ENCODE peak calls at places on chromosomes 16 and 17, in five cellular contexts. One of them, this sample, is unnamed.

GRCh38 chr17:81710514-81711308 is 1.4 kb upstream of the SLC25A10 start:
- DNase-seq in NCI-H510A treated with DMSO at 0.1 percent for 48 hours: no peak
- DNase-seq in glutamatergic neuron: no peak
- DNase-seq in stimulated activated CD4-positive, alpha-beta T cell treated with anti-CD3 and anti-CD28 coated beads, Interleukin-2, amount 100 ng/mL, for 48 hours: no peak
- DNase-seq in bronchial epithelial cell: no peak
- DNase-seq in this sample: no peak

GRCh38 chr16:6019490-6019991 is 921.9 kb upstream of the EEF2KMT start:
- DNase-seq in NCI-H510A treated with DMSO at 0.1 percent for 48 hours: no peak
- DNase-seq in stimulated activated CD4-positive, alpha-beta T cell treated with anti-CD3 and anti-CD28 coated beads, Interleukin-2, amount 100 ng/mL, for 48 hours: no peak
- DNase-seq in glutamatergic neuron: peak
- DNase-seq in bronchial epithelial cell: no peak
- DNase-seq in this sample: peak

GRCh38 chr17:7932949-7933348 is 943 bp downstream of the CNTROB start:
- DNase-seq in NCI-H510A treated with DMSO at 0.1 percent for 48 hours: peak
- DNase-seq in stimulated activated CD4-positive, alpha-beta T cell treated with anti-CD3 and anti-CD28 coated beads, Interleukin-2, amount 100 ng/mL, for 48 hours: no peak
- DNase-seq in glutamatergic neuron: no peak
- DNase-seq in bronchial epithelial cell: peak
- DNase-seq in this sample: no peak

GRCh38 chr16:86035906-86036305 is 136.9 kb downstream of the IRF8 start:
- DNase-seq in glutamatergic neuron: no peak
- DNase-seq in bronchial epithelial cell: no peak
- DNase-seq in stimulated activated CD4-positive, alpha-beta T cell treated with anti-CD3 and anti-CD28 coated beads, Interleukin-2, amount 100 ng/mL, for 48 hours: no peak
- DNase-seq in NCI-H510A treated with DMSO at 0.1 percent for 48 hours: no peak
- DNase-seq in this sample: no peak

GRCh38 chr17:41540921-41541625 is 13.0 kb upstream of the KRT19 start:
- DNase-seq in bronchial epithelial cell: peak
- DNase-seq in glutamatergic neuron: no peak
- DNase-seq in stimulated activated CD4-positive, alpha-beta T cell treated with anti-CD3 and anti-CD28 coated beads, Interleukin-2, amount 100 ng/mL, for 48 hours: no peak
- DNase-seq in NCI-H510A treated with DMSO at 0.1 percent for 48 hours: no peak
- DNase-seq in this sample: no peak

GRCh38 chr16:88451586-88452484 is 1.2 kb upstream of the ZFPM1 start:
- DNase-seq in NCI-H510A treated with DMSO at 0.1 percent for 48 hours: no peak
- DNase-seq in stimulated activated CD4-positive, alpha-beta T cell treated with anti-CD3 and anti-CD28 coated beads, Interleukin-2, amount 100 ng/mL, for 48 hours: peak
- DNase-seq in glutamatergic neuron: no peak
- DNase-seq in bronchial epithelial cell: no peak
- DNase-seq in this sample: no peak

GRCh38 chr16:19162085-19162484 is 6.0 kb upstream of the SYT17 start:
- DNase-seq in glutamatergic neuron: no peak
- DNase-seq in NCI-H510A treated with DMSO at 0.1 percent for 48 hours: no peak
- DNase-seq in stimulated activated CD4-positive, alpha-beta T cell treated with anti-CD3 and anti-CD28 coated beads, Interleukin-2, amount 100 ng/mL, for 48 hours: no peak
- DNase-seq in bronchial epithelial cell: no peak
- DNase-seq in this sample: no peak

GRCh38 chr17:57009737-57010445 is 32.0 kb downstream of the SCPEP1 start:
- DNase-seq in bronchial epithelial cell: peak
- DNase-seq in glutamatergic neuron: peak
- DNase-seq in NCI-H510A treated with DMSO at 0.1 percent for 48 hours: peak
- DNase-seq in stimulated activated CD4-positive, alpha-beta T cell treated with anti-CD3 and anti-CD28 coated beads, Interleukin-2, amount 100 ng/mL, for 48 hours: peak
- DNase-seq in this sample: peak

GRCh38 chr17:72270530-72270929 is 149.7 kb downstream of the SOX9 start:
- DNase-seq in NCI-H510A treated with DMSO at 0.1 percent for 48 hours: no peak
- DNase-seq in bronchial epithelial cell: no peak
- DNase-seq in stimulated activated CD4-positive, alpha-beta T cell treated with anti-CD3 and anti-CD28 coated beads, Interleukin-2, amount 100 ng/mL, for 48 hours: no peak
- DNase-seq in glutamatergic neuron: no peak
- DNase-seq in this sample: no peak

GRCh38 chr16:86059253-86060171 is 160.6 kb downstream of the IRF8 start:
- DNase-seq in stimulated activated CD4-positive, alpha-beta T cell treated with anti-CD3 and anti-CD28 coated beads, Interleukin-2, amount 100 ng/mL, for 48 hours: no peak
- DNase-seq in NCI-H510A treated with DMSO at 0.1 percent for 48 hours: no peak
- DNase-seq in bronchial epithelial cell: no peak
- DNase-seq in glutamatergic neuron: peak
- DNase-seq in this sample: no peak

GRCh38 chr16:78448658-78449327 is 349.3 kb downstream of the WWOX start:
- DNase-seq in bronchial epithelial cell: no peak
- DNase-seq in NCI-H510A treated with DMSO at 0.1 percent for 48 hours: no peak
- DNase-seq in glutamatergic neuron: no peak
- DNase-seq in stimulated activated CD4-positive, alpha-beta T cell treated with anti-CD3 and anti-CD28 coated beads, Interleukin-2, amount 100 ng/mL, for 48 hours: no peak
- DNase-seq in this sample: peak

GRCh38 chr16:89785523-89786155 is 30.8 kb downstream of the FANCA start:
- DNase-seq in NCI-H510A treated with DMSO at 0.1 percent for 48 hours: no peak
- DNase-seq in glutamatergic neuron: no peak
- DNase-seq in stimulated activated CD4-positive, alpha-beta T cell treated with anti-CD3 and anti-CD28 coated beads, Interleukin-2, amount 100 ng/mL, for 48 hours: no peak
- DNase-seq in bronchial epithelial cell: no peak
- DNase-seq in this sample: no peak

GRCh38 chr16:87119748-87120147 is 197.4 kb downstream of the C16orf95 start:
- DNase-seq in bronchial epithelial cell: no peak
- DNase-seq in glutamatergic neuron: no peak
- DNase-seq in stimulated activated CD4-positive, alpha-beta T cell treated with anti-CD3 and anti-CD28 coated beads, Interleukin-2, amount 100 ng/mL, for 48 hours: no peak
- DNase-seq in NCI-H510A treated with DMSO at 0.1 percent for 48 hours: no peak
- DNase-seq in this sample: no peak

GRCh38 chr17:74202879-74203432 is 522 bp upstream of the RPL38 start:
- DNase-seq in NCI-H510A treated with DMSO at 0.1 percent for 48 hours: peak
- DNase-seq in glutamatergic neuron: no peak
- DNase-seq in stimulated activated CD4-positive, alpha-beta T cell treated with anti-CD3 and anti-CD28 coated beads, Interleukin-2, amount 100 ng/mL, for 48 hours: no peak
- DNase-seq in bronchial epithelial cell: no peak
- DNase-seq in this sample: no peak

GRCh38 chr17:83185023-83186002 is 105.9 kb downstream of the METRNL start:
- DNase-seq in stimulated activated CD4-positive, alpha-beta T cell treated with anti-CD3 and anti-CD28 coated beads, Interleukin-2, amount 100 ng/mL, for 48 hours: no peak
- DNase-seq in NCI-H510A treated with DMSO at 0.1 percent for 48 hours: no peak
- DNase-seq in bronchial epithelial cell: no peak
- DNase-seq in glutamatergic neuron: no peak
- DNase-seq in this sample: no peak

GRCh38 chr17:50059256-50059655 is 3.3 kb downstream of the ITGA3 start:
- DNase-seq in bronchial epithelial cell: no peak
- DNase-seq in glutamatergic neuron: no peak
- DNase-seq in stimulated activated CD4-positive, alpha-beta T cell treated with anti-CD3 and anti-CD28 coated beads, Interleukin-2, amount 100 ng/mL, for 48 hours: no peak
- DNase-seq in NCI-H510A treated with DMSO at 0.1 percent for 48 hours: no peak
- DNase-seq in this sample: no peak

GRCh38 chr17:69524854-69525253 is 110.4 kb downstream of the MAP2K6 start:
- DNase-seq in glutamatergic neuron: no peak
- DNase-seq in bronchial epithelial cell: no peak
- DNase-seq in stimulated activated CD4-positive, alpha-beta T cell treated with anti-CD3 and anti-CD28 coated beads, Interleukin-2, amount 100 ng/mL, for 48 hours: no peak
- DNase-seq in NCI-H510A treated with DMSO at 0.1 percent for 48 hours: no peak
- DNase-seq in this sample: no peak

GRCh38 chr16:86379505-86379846 is 130.9 kb upstream of the FOXF1 start:
- DNase-seq in stimulated activated CD4-positive, alpha-beta T cell treated with anti-CD3 and anti-CD28 coated beads, Interleukin-2, amount 100 ng/mL, for 48 hours: no peak
- DNase-seq in NCI-H510A treated with DMSO at 0.1 percent for 48 hours: no peak
- DNase-seq in bronchial epithelial cell: no peak
- DNase-seq in glutamatergic neuron: no peak
- DNase-seq in this sample: no peak

GRCh38 chr16:80274576-80275191 is 266.1 kb upstream of the DYNLRB2 start:
- DNase-seq in bronchial epithelial cell: peak
- DNase-seq in NCI-H510A treated with DMSO at 0.1 percent for 48 hours: no peak
- DNase-seq in glutamatergic neuron: no peak
- DNase-seq in stimulated activated CD4-positive, alpha-beta T cell treated with anti-CD3 and anti-CD28 coated beads, Interleukin-2, amount 100 ng/mL, for 48 hours: no peak
- DNase-seq in this sample: no peak

GRCh38 chr17:3535253-3535995 is 22.2 kb downstream of the TRPV3 start:
- DNase-seq in bronchial epithelial cell: peak
- DNase-seq in stimulated activated CD4-positive, alpha-beta T cell treated with anti-CD3 and anti-CD28 coated beads, Interleukin-2, amount 100 ng/mL, for 48 hours: peak
- DNase-seq in glutamatergic neuron: peak
- DNase-seq in NCI-H510A treated with DMSO at 0.1 percent for 48 hours: no peak
- DNase-seq in this sample: peak

GRCh38 chr17:47703671-47704070 is 9.7 kb downstream of the TBKBP1 start:
- DNase-seq in glutamatergic neuron: no peak
- DNase-seq in bronchial epithelial cell: no peak
- DNase-seq in NCI-H510A treated with DMSO at 0.1 percent for 48 hours: no peak
- DNase-seq in stimulated activated CD4-positive, alpha-beta T cell treated with anti-CD3 and anti-CD28 coated beads, Interleukin-2, amount 100 ng/mL, for 48 hours: no peak
- DNase-seq in this sample: no peak

This sample was measured in NT2/D1.